ENCODE peak calls at places on chromosomes 2 and 18, in ten cellular contexts. D is HS-5; N is heart left ventricle; M is astrocyte of the cerebellum; R is activated CD8-positive, alpha-beta memory T cell treated with anti-CD3 and anti-CD28 coated beads for 4 hours; W is NCI-H1930; O is IMR-90; Q is GM06990; I is spleen; C is SHP77 treated with DMSO at 0.1 percent for 48 hours. Z is an unnamed sample.

GRCh38 chr2:235716875-235717496 is 223.1 kb downstream of the AGAP1 start:
- DNase-seq in N (no peak), W (no peak), M (no peak), Q (no peak), I (peak), O (peak), D (no peak), R (no peak), C (peak), Z (peak)

GRCh38 chr2:208440716-208441115 is 34.1 kb downstream of the PTH2R start:
- DNase-seq in O (no peak), Q (no peak), D (no peak), W (no peak), M (no peak), R (no peak), N (no peak), C (no peak), I (no peak), Z (no peak)

GRCh38 chr2:162044586-162044985 is 29.4 kb downstream of the DPP4 start:
- DNase-seq in I (no peak), Q (no peak), N (no peak), O (no peak), W (no peak), M (no peak), C (no peak), R (no peak), D (no peak), Z (no peak)

GRCh38 chr2:235206399-235206798 is 254.6 kb downstream of the SH3BP4 start:
- DNase-seq in N (no peak), I (no peak), O (no peak), R (no peak), C (no peak), M (no peak), D (no peak), Q (no peak), W (no peak), Z (no peak)

GRCh38 chr2:74792282-74792681 is 41.6 kb upstream of the HK2 start:
- DNase-seq in O (no peak), N (no peak), C (no peak), M (no peak), W (no peak), I (no peak), Q (no peak), R (no peak), D (no peak), Z (no peak)

GRCh38 chr2:230714122-230714453 is 1.4 kb downstream of the CAB39 start:
- DNase-seq in C (no peak), D (peak), M (peak), Q (no peak), O (peak), R (no peak), W (no peak), N (no peak), I (no peak), Z (peak)

GRCh38 chr2:233006648-233007047 is 6.4 kb downstream of the NGEF start:
- DNase-seq in O (no peak), D (no peak), W (no peak), R (no peak), N (no peak), M (no peak), C (no peak), I (peak), Q (no peak), Z (no peak)

GRCh38 chr18:58541137-58541788 is 87.6 kb downstream of the ALPK2 start:
- DNase-seq in N (no peak), Q (no peak), I (no peak), C (no peak), M (no peak), D (no peak), O (peak), R (no peak), W (no peak), Z (peak)

GRCh38 chr2:36773947-36774346 is 77.4 kb downstream of the VIT start:
- DNase-seq in D (no peak), Q (no peak), O (no peak), W (no peak), R (no peak), M (no peak), I (no peak), N (no peak), C (no peak), Z (no peak)

GRCh38 chr2:29587791-29588190 is 333.6 kb downstream of the ALK start:
- DNase-seq in I (no peak), Q (no peak), O (peak), R (no peak), W (no peak), N (no peak), D (no peak), M (no peak), C (no peak), Z (peak)

GRCh38 chr18:65260030-65260429 is 490.8 kb upstream of the CDH7 start:
- DNase-seq in Q (no peak), R (no peak), M (no peak), W (no peak), D (no peak), O (no peak), N (no peak), C (no peak), I (no peak), Z (no peak)

GRCh38 chr2:241391892-241392665 is 36.0 kb downstream of the FARP2 start:
- DNase-seq in Q (no peak), O (peak), D (no peak), N (no peak), I (no peak), W (peak), C (no peak), M (no peak), R (no peak), Z (peak)

GRCh38 chr2:99442837-99443236 is 47.0 kb downstream of the REV1 start:
- DNase-seq in N (no peak), R (no peak), O (peak), D (no peak), W (no peak), C (no peak), Q (no peak), M (no peak), I (no peak), Z (peak)

GRCh38 chr2:236889791-236890704 is 195.6 kb upstream of the COPS8 start:
- DNase-seq in O (no peak), Q (no peak), D (no peak), I (no peak), R (no peak), M (no peak), N (no peak), C (no peak), W (no peak), Z (no peak)

GRCh38 chr2:152176113-152176714 is 651 bp upstream of the STAM2 start:
- DNase-seq in W (no peak), C (no peak), M (no peak), D (no peak), R (no peak), N (no peak), I (no peak), Q (no peak), O (peak), Z (no peak)

GRCh38 chr2:28539095-28539494 is 43.2 kb downstream of the PLB1 start:
- DNase-seq in Q (no peak), C (no peak), O (no peak), D (no peak), W (no peak), R (no peak), I (no peak), M (no peak), N (no peak), Z (no peak)

GRCh38 chr2:182951948-182952663 is 85.7 kb upstream of the FRZB start:
- DNase-seq in M (peak), O (no peak), W (no peak), C (no peak), N (no peak), Q (no peak), D (no peak), R (no peak), I (no peak), Z (no peak)

GRCh38 chr18:35515460-35516130 is 17.8 kb upstream of the INO80C start:
- DNase-seq in M (no peak), Q (no peak), N (no peak), W (no peak), I (no peak), C (no peak), R (no peak), D (no peak), O (no peak), Z (no peak)

GRCh38 chr2:33142874-33143273 is 196.1 kb downstream of the LTBP1 start:
- DNase-seq in I (no peak), N (no peak), R (no peak), C (no peak), M (no peak), Q (no peak), D (no peak), O (no peak), W (no peak), Z (no peak)

GRCh38 chr2:96089356-96090180 is 26.8 kb downstream of the ADRA2B start:
- DNase-seq in C (peak), O (no peak), I (peak), N (peak), M (no peak), D (no peak), W (no peak), R (no peak), Q (no peak), Z (no peak)

GRCh38 chr2:44777542-44777941 is 164.0 kb upstream of the SIX3 start:
- DNase-seq in C (peak), I (no peak), Q (no peak), R (no peak), W (no peak), O (no peak), N (no peak), M (no peak), D (no peak), Z (no peak)

GRCh38 chr2:204749319-204749718 is 204.0 kb downstream of the PARD3B start:
- DNase-seq in D (peak), M (peak), O (peak), N (no peak), Q (no peak), W (no peak), C (no peak), R (no peak), I (no peak), Z (peak)

GRCh38 chr2:133717497-133717896 is 149.2 kb upstream of the NCKAP5 start:
- DNase-seq in D (no peak), M (peak), R (no peak), I (no peak), C (no peak), O (no peak), W (no peak), N (no peak), Q (no peak), Z (peak)

GRCh38 chr2:176561706-176562105 is 292.5 kb downstream of the MTX2 start:
- DNase-seq in O (peak), R (no peak), W (no peak), I (no peak), D (no peak), C (no peak), Q (no peak), M (no peak), N (no peak), Z (peak)

GRCh38 chr18:13630869-13631268 is 95.5 kb downstream of the FAM210A start:
- DNase-seq in R (no peak), M (no peak), W (no peak), I (no peak), N (no peak), C (no peak), O (no peak), D (no peak), Q (no peak), Z (no peak)

GRCh38 chr2:14626873-14627272 is 5.6 kb upstream of the LRATD1 start:
- DNase-seq in O (no peak), W (no peak), M (no peak), C (no peak), R (no peak), N (no peak), Q (no peak), I (no peak), D (no peak), Z (no peak)

GRCh38 chr2:152301131-152301530 is 33.8 kb upstream of the FMNL2 start:
- DNase-seq in I (no peak), W (no peak), Q (no peak), C (no peak), M (no peak), R (no peak), N (no peak), D (no peak), O (no peak), Z (no peak)

GRCh38 chr2:33681333-33681732 is 82.2 kb upstream of the FAM98A start:
- DNase-seq in O (peak), D (no peak), N (no peak), M (no peak), R (no peak), W (no peak), I (no peak), Q (no peak), C (peak), Z (peak)

GRCh38 chr2:85747441-85747840 is 6.3 kb upstream of the ATOH8 start:
- DNase-seq in R (no peak), O (no peak), M (no peak), Q (no peak), D (no peak), W (no peak), C (no peak), I (no peak), N (peak), Z (no peak)

GRCh38 chr2:161596148-161596547 is 28.1 kb upstream of the SLC4A10 start:
- DNase-seq in R (no peak), W (no peak), M (no peak), D (no peak), O (no peak), C (no peak), N (no peak), I (no peak), Q (no peak), Z (no peak)